ENCODE peak calls at places on chromosome 11, in seven cellular contexts. One of them, this sample, is unnamed.
A peak's percentile ranks its signal among the peaks of the same experiment; 100 is the strongest.

GRCh38 chr11:10526974-10527918 is 13.7 kb downstream of the RNF141 start:
- DNase-seq in activated CD4-positive, alpha-beta T cell treated with anti-CD3 and anti-CD28 coated beads for 36 hours: no peak
- DNase-seq in HT-29: peak; percentile 57
- DNase-seq in GM23248: peak; percentile 44
- DNase-seq in CD8-positive, alpha-beta memory T cell: no peak
- DNase-seq in H4: no peak
- DNase-seq in CD4-positive, alpha-beta T cell: no peak
- DNase-seq in this sample: no peak

GRCh38 chr11:58776891-58777451 is 45.2 kb upstream of the GLYAT start:
- DNase-seq in activated CD4-positive, alpha-beta T cell treated with anti-CD3 and anti-CD28 coated beads for 36 hours: no peak
- DNase-seq in HT-29: no peak
- DNase-seq in GM23248: no peak
- DNase-seq in CD8-positive, alpha-beta memory T cell: no peak
- DNase-seq in H4: no peak
- DNase-seq in CD4-positive, alpha-beta T cell: no peak
- DNase-seq in this sample: no peak

GRCh38 chr11:17602105-17603001 is 55.3 kb downstream of the OTOG start:
- DNase-seq in activated CD4-positive, alpha-beta T cell treated with anti-CD3 and anti-CD28 coated beads for 36 hours: no peak
- DNase-seq in HT-29: no peak
- DNase-seq in GM23248: no peak
- DNase-seq in CD8-positive, alpha-beta memory T cell: no peak
- DNase-seq in H4: no peak
- DNase-seq in CD4-positive, alpha-beta T cell: no peak
- DNase-seq in this sample: no peak

GRCh38 chr11:62600367-62601113 is 1.1 kb downstream of the MTA2 start:
- DNase-seq in activated CD4-positive, alpha-beta T cell treated with anti-CD3 and anti-CD28 coated beads for 36 hours: peak; percentile 60
- DNase-seq in HT-29: peak; percentile 38
- DNase-seq in GM23248: no peak
- DNase-seq in CD8-positive, alpha-beta memory T cell: no peak
- DNase-seq in H4: no peak
- DNase-seq in CD4-positive, alpha-beta T cell: no peak
- DNase-seq in this sample: no peak

GRCh38 chr11:18280438-18281046 is 14.5 kb downstream of the SAA1 start:
- DNase-seq in activated CD4-positive, alpha-beta T cell treated with anti-CD3 and anti-CD28 coated beads for 36 hours: no peak
- DNase-seq in HT-29: no peak
- DNase-seq in GM23248: no peak
- DNase-seq in CD8-positive, alpha-beta memory T cell: no peak
- DNase-seq in H4: no peak
- DNase-seq in CD4-positive, alpha-beta T cell: no peak
- DNase-seq in this sample: no peak

GRCh38 chr11:84800755-84801346 is 826.3 kb downstream of the DLG2 start:
- DNase-seq in activated CD4-positive, alpha-beta T cell treated with anti-CD3 and anti-CD28 coated beads for 36 hours: no peak
- DNase-seq in HT-29: peak; percentile 30
- DNase-seq in GM23248: peak; percentile 74
- DNase-seq in CD8-positive, alpha-beta memory T cell: no peak
- DNase-seq in H4: peak; percentile 27
- DNase-seq in CD4-positive, alpha-beta T cell: no peak
- DNase-seq in this sample: no peak

GRCh38 chr11:60005360-60005759 is 11.6 kb upstream of the OOSP4B start:
- DNase-seq in activated CD4-positive, alpha-beta T cell treated with anti-CD3 and anti-CD28 coated beads for 36 hours: no peak
- DNase-seq in HT-29: no peak
- DNase-seq in GM23248: peak; percentile 15
- DNase-seq in CD8-positive, alpha-beta memory T cell: no peak
- DNase-seq in H4: no peak
- DNase-seq in CD4-positive, alpha-beta T cell: no peak
- DNase-seq in this sample: no peak

GRCh38 chr11:63826471-63827190 is 12.3 kb upstream of the MARK2 start:
- DNase-seq in activated CD4-positive, alpha-beta T cell treated with anti-CD3 and anti-CD28 coated beads for 36 hours: no peak
- DNase-seq in HT-29: no peak
- DNase-seq in GM23248: no peak
- DNase-seq in CD8-positive, alpha-beta memory T cell: no peak
- DNase-seq in H4: no peak
- DNase-seq in CD4-positive, alpha-beta T cell: no peak
- DNase-seq in this sample: no peak

GRCh38 chr11:58125469-58125868 is at the start of gene OR9I1:
- DNase-seq in activated CD4-positive, alpha-beta T cell treated with anti-CD3 and anti-CD28 coated beads for 36 hours: no peak
- DNase-seq in HT-29: no peak
- DNase-seq in GM23248: peak; percentile 26
- DNase-seq in CD8-positive, alpha-beta memory T cell: no peak
- DNase-seq in H4: no peak
- DNase-seq in CD4-positive, alpha-beta T cell: no peak
- DNase-seq in this sample: no peak

GRCh38 chr11:104254347-104254746 is 90.4 kb upstream of the PDGFD start:
- DNase-seq in activated CD4-positive, alpha-beta T cell treated with anti-CD3 and anti-CD28 coated beads for 36 hours: peak; percentile 53
- DNase-seq in HT-29: peak; percentile 67
- DNase-seq in GM23248: peak; percentile 4
- DNase-seq in CD8-positive, alpha-beta memory T cell: no peak
- DNase-seq in H4: peak; percentile 44
- DNase-seq in CD4-positive, alpha-beta T cell: no peak
- DNase-seq in this sample: no peak

GRCh38 chr11:13118194-13118593 is 109.1 kb downstream of the RASSF10 start:
- DNase-seq in activated CD4-positive, alpha-beta T cell treated with anti-CD3 and anti-CD28 coated beads for 36 hours: no peak
- DNase-seq in HT-29: peak; percentile 88
- DNase-seq in GM23248: peak; percentile 94
- DNase-seq in CD8-positive, alpha-beta memory T cell: no peak
- DNase-seq in H4: peak; percentile 98
- DNase-seq in CD4-positive, alpha-beta T cell: no peak
- DNase-seq in this sample: no peak